ENCODE peak calls at places on chromosomes 12 and 14, in nine cellular contexts. S, B, M, R, U, K, J, Q and N are unnamed samples.

GRCh38 chr14:61838661-61839060 is 76.4 kb downstream of the SNAPC1 start:
- DNase-seq in M (no peak), K (no peak), R (no peak), B (no peak), J (no peak), U (no peak), S (peak; percentile 30), Q (no peak), N (no peak)

GRCh38 chr12:92629349-92630065 is 73.3 kb upstream of the PLEKHG7 start:
- DNase-seq in B (no peak), S (no peak), Q (no peak), J (no peak), M (no peak), K (no peak), R (no peak), U (no peak), N (no peak)

GRCh38 chr12:1179128-1179527 is 188.1 kb downstream of the ERC1 start:
- DNase-seq in S (no peak), J (no peak), B (no peak), K (no peak), U (no peak), Q (no peak), M (no peak), R (no peak), N (no peak)

GRCh38 chr12:87491598-87491997 is 537.6 kb downstream of the C12orf50 start:
- DNase-seq in M (no peak), Q (no peak), R (no peak), B (no peak), U (no peak), S (no peak), K (no peak), J (no peak), N (no peak)

GRCh38 chr14:73503648-73504047 is 12.9 kb downstream of the RIOX1 start:
- DNase-seq in U (no peak), Q (no peak), S (no peak), R (no peak), B (no peak), M (no peak), J (no peak), K (no peak), N (no peak)

GRCh38 chr12:114851981-114852380 is 168.0 kb upstream of the TBX3 start:
- DNase-seq in R (no peak), U (no peak), K (no peak), Q (no peak), B (no peak), M (no peak), S (no peak), J (no peak), N (no peak)

GRCh38 chr12:120972870-120973543 is 5.3 kb upstream of the HNF1A start:
- DNase-seq in R (no peak), K (peak; percentile 71), M (no peak), J (no peak), B (peak; percentile 4), U (no peak), Q (no peak), S (no peak), N (no peak)

GRCh38 chr12:8081228-8081920 is 700 bp upstream of the NECAP1 start:
- DNase-seq in R (peak; percentile 31), Q (no peak), B (no peak), U (no peak), J (no peak), M (peak; percentile 19), S (no peak), K (no peak), N (no peak)

GRCh38 chr12:89574736-89575208 is 48.9 kb upstream of the POC1B start:
- DNase-seq in M (no peak), Q (no peak), K (no peak), R (no peak), J (no peak), U (peak; percentile 50), S (peak; percentile 90), B (no peak), N (no peak)

GRCh38 chr12:6466184-6466573 is 4.3 kb downstream of the VAMP1 start:
- DNase-seq in K (no peak), J (no peak), R (no peak), U (no peak), M (no peak), B (no peak), Q (no peak), S (no peak), N (no peak)

GRCh38 chr12:71904629-71905028 is 34.0 kb upstream of the TPH2 start:
- DNase-seq in Q (no peak), M (no peak), S (no peak), R (no peak), B (no peak), U (no peak), K (no peak), J (no peak), N (no peak)

GRCh38 chr12:2403221-2403976 is 350.6 kb downstream of the CACNA1C start:
- DNase-seq in S (no peak), K (no peak), Q (no peak), U (no peak), M (no peak), J (no peak), B (no peak), R (no peak), N (no peak)

GRCh38 chr12:3747976-3748619 is 4.8 kb downstream of the CRACR2A start:
- DNase-seq in R (no peak), J (no peak), B (no peak), Q (no peak), M (peak; percentile 63), K (no peak), S (no peak), U (no peak), N (no peak)

GRCh38 chr14:77804592-77804991 is 4.7 kb downstream of the ADCK1 start:
- DNase-seq in R (peak; percentile 41), Q (peak; percentile 31), S (no peak), M (peak; percentile 37), U (no peak), K (peak; percentile 69), B (no peak), J (peak; percentile 4), N (no peak)

GRCh38 chr12:120536064-120536791 is 2.1 kb downstream of the RNF10 start:
- DNase-seq in B (no peak), K (no peak), J (no peak), R (peak; percentile 55), U (no peak), S (no peak), M (peak; percentile 41), Q (no peak), N (no peak)

GRCh38 chr12:80709811-80710726 is 2.6 kb downstream of the MYF6 start:
- DNase-seq in Q (no peak), B (no peak), S (no peak), K (peak; percentile 62), M (no peak), U (no peak), J (no peak), R (no peak), N (peak; percentile 28)

GRCh38 chr14:104996032-104996431 is 10.4 kb downstream of the CLBA1 start:
- DNase-seq in K (no peak), S (no peak), U (no peak), M (no peak), J (no peak), B (no peak), Q (no peak), R (no peak), N (no peak)

GRCh38 chr12:12902036-12902435 is 10.7 kb downstream of the GPRC5A start:
- DNase-seq in S (no peak), R (no peak), Q (no peak), B (no peak), J (no peak), U (peak; percentile 32), K (no peak), M (no peak), N (no peak)

GRCh38 chr12:112875608-112876007 is 31.2 kb upstream of the OAS1 start:
- DNase-seq in Q (no peak), K (no peak), M (no peak), B (no peak), U (no peak), R (no peak), S (no peak), J (no peak), N (no peak)

GRCh38 chr14:101820283-101820798 is 58.8 kb downstream of the PPP2R5C start:
- DNase-seq in B (no peak), S (no peak), Q (no peak), M (no peak), R (peak; percentile 59), U (no peak), J (no peak), K (no peak), N (no peak)

GRCh38 chr14:77885363-77885762 is 85.5 kb downstream of the ADCK1 start:
- DNase-seq in K (no peak), M (no peak), B (no peak), J (no peak), R (no peak), U (no peak), Q (no peak), S (no peak), N (no peak)

GRCh38 chr12:19867151-19867550 is 427.9 kb downstream of the AEBP2 start:
- DNase-seq in B (no peak), R (no peak), Q (no peak), K (no peak), M (no peak), U (no peak), S (no peak), J (no peak), N (no peak)

GRCh38 chr12:68532204-68532886 is 78.4 kb upstream of the RAP1B start:
- DNase-seq in J (no peak), Q (no peak), M (no peak), K (no peak), U (no peak), R (no peak), S (no peak), B (no peak), N (no peak)

GRCh38 chr12:126033746-126034145 is 968.5 kb downstream of the AACS start:
- DNase-seq in Q (no peak), J (no peak), R (no peak), S (no peak), K (no peak), U (no peak), B (no peak), M (peak; percentile 6), N (no peak)

GRCh38 chr12:128652136-128652751 is 171.5 kb downstream of the SLC15A4 start:
- DNase-seq in J (no peak), U (no peak), B (no peak), S (no peak), Q (no peak), R (no peak), M (no peak), K (no peak), N (no peak)

GRCh38 chr14:65478017-65478416 is 65.5 kb downstream of the FUT8 start:
- DNase-seq in R (no peak), U (no peak), Q (no peak), K (no peak), J (no peak), S (no peak), M (no peak), B (no peak), N (no peak)

GRCh38 chr12:108570743-108571603 is 8.6 kb downstream of the ISCU start:
- DNase-seq in J (no peak), K (no peak), Q (no peak), S (no peak), B (no peak), U (peak; percentile 51), R (peak; percentile 28), M (no peak), N (no peak)